ENCODE peak calls at places on chromosomes 16 and 17, in eight cellular contexts. G is nucleus accumbens, S is amniotic epithelial cell, K is cardiac fibroblast, H is NCI-H1417, P is adipocyte, D is AG20443, N is ecto neural progenitor cell. C is an unnamed sample.

GRCh38 chr17:20273741-20274500 is 193.4 kb downstream of the LGALS9B start:
- DNase-seq in G (no peak), H (no peak), P (no peak), S (peak; percentile 39), N (no peak), D (no peak), K (no peak), C (no peak)

GRCh38 chr16:19130852-19131808 is 17.4 kb downstream of the ITPRIPL2 start:
- DNase-seq in G (no peak), P (peak; percentile 42), D (peak; percentile 66), H (peak; percentile 40), S (peak; percentile 54), K (peak; percentile 82), N (no peak), C (no peak)

GRCh38 chr17:43327421-43327820 is 71.4 kb upstream of the ARL4D start:
- DNase-seq in P (no peak), K (no peak), G (no peak), H (no peak), N (no peak), D (no peak), S (no peak), C (no peak)

GRCh38 chr17:47223007-47223406 is 13.9 kb downstream of the MYL4 start:
- DNase-seq in N (no peak), P (no peak), G (no peak), D (no peak), S (no peak), K (peak; percentile 40), H (no peak), C (no peak)

GRCh38 chr16:12120331-12120981 is 143.9 kb downstream of the SNX29 start:
- DNase-seq in H (peak; percentile 71), D (no peak), K (peak; percentile 92), S (no peak), P (peak; percentile 78), N (no peak), G (no peak), C (no peak)

GRCh38 chr16:17231972-17232371 is 238.8 kb downstream of the XYLT1 start:
- DNase-seq in D (no peak), N (no peak), S (no peak), P (no peak), G (no peak), H (no peak), K (no peak), C (no peak)

GRCh38 chr16:84462296-84463210 is 41.9 kb downstream of the MEAK7 start:
- DNase-seq in S (no peak), G (no peak), H (no peak), N (no peak), D (no peak), K (no peak), P (no peak), C (no peak)

GRCh38 chr16:27538508-27538907 is 11.2 kb downstream of the GTF3C1 start:
- DNase-seq in P (no peak), D (no peak), G (no peak), N (no peak), S (peak; percentile 27), H (no peak), K (no peak), C (no peak)

GRCh38 chr17:36935681-36936454 is 1.4 kb upstream of the LHX1 start:
- DNase-seq in D (peak; percentile 25), P (no peak), K (no peak), S (no peak), G (no peak), H (peak; percentile 62), N (peak; percentile 75), C (no peak)

GRCh38 chr17:43938838-43939182 is 3.5 kb downstream of the PPY start:
- DNase-seq in K (no peak), H (no peak), D (no peak), N (peak; percentile 52), S (no peak), G (no peak), P (no peak), C (no peak)

GRCh38 chr17:19621697-19622096 is 26.9 kb upstream of the ALDH3A2 start:
- DNase-seq in G (no peak), D (no peak), S (no peak), H (no peak), K (no peak), P (no peak), N (no peak), C (no peak)

GRCh38 chr16:51306116-51306515 is 155.0 kb upstream of the SALL1 start:
- DNase-seq in G (no peak), N (no peak), P (peak; percentile 74), S (no peak), K (no peak), H (no peak), D (peak; percentile 35), C (no peak)

GRCh38 chr16:84055801-84056634 is 13.4 kb upstream of the SLC38A8 start:
- DNase-seq in S (no peak), D (no peak), G (no peak), N (peak; percentile 43), H (no peak), P (no peak), K (no peak), C (no peak)

GRCh38 chr16:51290410-51290809 is 139.3 kb upstream of the SALL1 start:
- DNase-seq in S (no peak), P (no peak), D (no peak), H (no peak), N (no peak), K (no peak), G (no peak), C (peak; percentile 13)

GRCh38 chr16:1839554-1839953 is 12.5 kb downstream of the FAHD1 start:
- DNase-seq in S (peak; percentile 20), H (no peak), P (peak; percentile 80), D (peak; percentile 69), K (peak; percentile 35), G (no peak), N (no peak), C (no peak)

GRCh38 chr17:71764507-71764906 is 356.3 kb upstream of the SOX9 start:
- DNase-seq in S (no peak), P (peak; percentile 1), K (no peak), H (no peak), N (peak; percentile 77), D (peak; percentile 10), G (no peak), C (peak; percentile 45)

GRCh38 chr17:61839300-61839786 is 24.0 kb downstream of the BRIP1 start:
- DNase-seq in D (no peak), S (no peak), P (no peak), G (no peak), H (no peak), K (no peak), N (no peak), C (no peak)

GRCh38 chr17:38768417-38768816 is 15.9 kb downstream of the PSMB3 start:
- DNase-seq in G (no peak), K (no peak), P (no peak), N (no peak), S (no peak), H (no peak), D (no peak), C (no peak)

GRCh38 chr17:21061158-21061835 is 18.5 kb upstream of the USP22 start:
- DNase-seq in K (no peak), N (no peak), H (no peak), P (no peak), D (no peak), G (no peak), S (no peak), C (no peak)

GRCh38 chr17:18278867-18279266 is 18.4 kb downstream of the MIEF2 start:
- DNase-seq in N (no peak), G (no peak), K (peak; percentile 52), H (no peak), P (no peak), S (peak; percentile 80), D (no peak), C (no peak)

GRCh38 chr16:2813661-2814288 is 3.3 kb upstream of the PRSS21 start:
- DNase-seq in H (no peak), D (no peak), K (no peak), N (no peak), S (no peak), G (no peak), P (no peak), C (no peak)